ENCODE peak calls at places on chromosomes 5 and 9, in five cellular contexts. P is HCT116, X is K562, J is HepG2, T is GM12878. N is an unnamed sample.

GRCh38 chr5:10994088-10994986 is 233.3 kb upstream of the DAP start:
- DNase-seq in P (no peak), X (no peak), J (no peak), T (no peak), N (no peak)

GRCh38 chr5:619444-619843 is 7.3 kb downstream of the CEP72 start:
- DNase-seq in P (no peak), X (no peak), J (no peak), T (no peak), N (no peak)

GRCh38 chr5:133296624-133297023 is 244.8 kb downstream of the HSPA4 start:
- DNase-seq in P (no peak), X (no peak), J (no peak), T (no peak), N (no peak)

GRCh38 chr5:169717298-169717697 is 80.2 kb downstream of the DOCK2 start:
- DNase-seq in P (no peak), X (no peak), J (no peak), T (no peak), N (no peak)

GRCh38 chr5:60687927-60688720 is 11.8 kb downstream of the DEPDC1B start:
- DNase-seq in P (no peak), X (peak), J (peak), T (no peak), N (no peak)

GRCh38 chr5:128258387-128258786 is 174.8 kb downstream of the SLC12A2 start:
- DNase-seq in P (no peak), X (no peak), J (no peak), T (no peak), N (no peak)

GRCh38 chr5:170497311-170498038 is 6.3 kb upstream of the KCNIP1 start:
- DNase-seq in P (no peak), X (no peak), J (no peak), T (no peak), N (no peak)

GRCh38 chr5:1963941-1964451 is 81.3 kb upstream of the IRX4 start:
- DNase-seq in P (no peak), X (no peak), J (no peak), T (no peak), N (no peak)

GRCh38 chr5:159097461-159098284 is 2.0 kb downstream of the EBF1 start:
- DNase-seq in P (no peak), X (no peak), J (no peak), T (no peak), N (no peak)

DNA sequence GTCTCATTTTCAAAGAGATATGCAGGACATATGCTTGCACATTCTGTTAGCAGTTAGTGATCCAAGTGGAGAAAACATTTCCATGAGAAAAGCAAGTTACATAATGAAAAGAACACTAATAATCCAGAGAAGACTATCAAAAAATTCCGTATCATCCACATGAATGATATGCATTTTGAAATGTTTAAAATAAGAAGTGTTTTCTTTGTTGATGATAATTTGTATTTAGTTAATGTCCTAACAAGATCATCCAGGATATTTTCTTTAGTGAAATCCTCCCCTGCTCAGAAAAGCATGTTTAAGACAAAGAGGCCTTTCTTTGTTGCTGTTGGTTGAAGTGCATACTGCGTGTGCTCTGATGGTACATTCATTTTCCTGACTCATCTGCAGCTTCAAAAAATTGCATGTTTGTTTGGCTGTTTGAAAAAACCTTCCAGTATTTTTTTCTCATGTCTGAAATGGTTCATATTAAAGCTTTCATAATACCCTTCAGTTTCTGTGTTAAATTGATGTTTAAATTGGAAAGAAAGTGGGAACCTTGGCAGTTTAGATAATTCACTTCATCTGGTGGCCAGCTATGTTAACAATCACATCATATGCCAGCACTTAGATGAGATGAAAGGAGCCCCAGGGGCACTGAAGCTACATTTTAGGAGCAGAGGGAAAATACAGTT is 242.3 kb downstream of the CSNK1G3 start:
- DNase-seq in P (no peak), X (no peak), J (no peak), T (no peak), N (no peak)
- TF ChIP-seq SRF in P (no peak), X (no peak), J (no peak), T (no peak), N (no peak)

DNA sequence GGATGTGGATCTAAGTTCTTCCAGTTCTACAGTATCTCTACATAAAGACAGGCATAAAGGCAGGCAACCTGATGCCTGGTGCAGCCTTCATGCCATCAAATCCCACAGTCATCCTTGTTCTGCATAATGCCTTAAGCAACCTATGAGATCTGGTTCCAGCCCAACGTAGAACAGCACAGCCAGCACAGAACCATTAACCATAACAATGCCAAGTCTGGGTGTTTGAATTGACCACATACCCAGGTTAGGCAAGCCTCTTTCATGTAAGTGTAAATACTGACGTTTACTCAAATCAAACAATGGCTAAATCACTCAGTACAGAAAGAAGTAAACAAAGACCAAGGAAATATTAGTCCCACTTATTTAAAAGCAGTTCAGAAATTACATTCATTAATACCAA is 195.0 kb downstream of the ADAMTSL1 start:
- DNase-seq in P (no peak), X (no peak), J (peak), T (no peak), N (peak)
- TF ChIP-seq SRF in P (no peak), X (no peak), J (no peak), T (no peak), N (no peak)

GRCh38 chr5:32231241-32231640 is 57.1 kb upstream of the GOLPH3 start:
- DNase-seq in P (no peak), X (no peak), J (no peak), T (no peak), N (no peak)
- TF ChIP-seq SRF in P (no peak), X (no peak), J (no peak), T (no peak), N (no peak)

GRCh38 chr5:150026682-150027172 is 26.2 kb downstream of the HMGXB3 start:
- DNase-seq in P (no peak), X (peak), J (no peak), T (no peak), N (no peak)
- TF ChIP-seq SRF in P (no peak), X (no peak), J (no peak), T (no peak), N (no peak)

GRCh38 chr9:125460883-125461475 is 199.4 kb downstream of the GAPVD1 start:
- DNase-seq in P (no peak), X (no peak), J (no peak), T (no peak), N (no peak)
- TF ChIP-seq SRF in P (no peak), X (no peak), J (no peak), T (no peak), N (no peak)

GRCh38 chr9:95773061-95773433 is 102.4 kb upstream of the ERCC6L2 start:
- DNase-seq in P (no peak), X (no peak), J (no peak), T (no peak), N (no peak)
- TF ChIP-seq SRF in P (no peak), X (no peak), J (no peak), T (no peak), N (no peak)

DNA sequence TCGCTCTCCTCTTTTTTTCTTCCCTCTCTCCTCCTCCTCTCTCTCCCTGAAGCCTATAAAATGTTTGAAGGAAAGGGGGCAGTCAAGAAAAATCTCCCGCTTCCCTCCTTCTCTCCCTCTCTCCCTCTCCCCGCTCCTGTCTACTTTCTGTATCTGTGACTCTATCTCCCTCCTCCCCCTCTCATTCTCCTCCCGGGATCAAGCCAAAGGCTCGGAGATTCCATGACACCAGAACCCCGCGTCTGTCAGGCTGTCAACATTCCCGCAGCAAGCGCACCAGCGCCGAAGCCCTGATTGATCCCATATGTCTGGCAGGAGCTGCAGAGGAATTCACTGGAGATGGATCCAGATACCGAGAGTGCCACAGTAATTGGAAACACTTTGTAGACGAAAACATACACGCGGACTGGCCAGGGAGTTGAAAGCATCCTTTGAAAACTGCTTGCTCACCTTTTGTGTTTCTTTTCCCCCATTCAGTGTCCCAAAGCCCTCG is 268 bp upstream of the SVEP1 start:
- DNase-seq in P (no peak), X (no peak), J (no peak), T (no peak), N (no peak)
- TF ChIP-seq SRF in P (no peak), X (no peak), J (no peak), T (no peak), N (no peak)

DNA sequence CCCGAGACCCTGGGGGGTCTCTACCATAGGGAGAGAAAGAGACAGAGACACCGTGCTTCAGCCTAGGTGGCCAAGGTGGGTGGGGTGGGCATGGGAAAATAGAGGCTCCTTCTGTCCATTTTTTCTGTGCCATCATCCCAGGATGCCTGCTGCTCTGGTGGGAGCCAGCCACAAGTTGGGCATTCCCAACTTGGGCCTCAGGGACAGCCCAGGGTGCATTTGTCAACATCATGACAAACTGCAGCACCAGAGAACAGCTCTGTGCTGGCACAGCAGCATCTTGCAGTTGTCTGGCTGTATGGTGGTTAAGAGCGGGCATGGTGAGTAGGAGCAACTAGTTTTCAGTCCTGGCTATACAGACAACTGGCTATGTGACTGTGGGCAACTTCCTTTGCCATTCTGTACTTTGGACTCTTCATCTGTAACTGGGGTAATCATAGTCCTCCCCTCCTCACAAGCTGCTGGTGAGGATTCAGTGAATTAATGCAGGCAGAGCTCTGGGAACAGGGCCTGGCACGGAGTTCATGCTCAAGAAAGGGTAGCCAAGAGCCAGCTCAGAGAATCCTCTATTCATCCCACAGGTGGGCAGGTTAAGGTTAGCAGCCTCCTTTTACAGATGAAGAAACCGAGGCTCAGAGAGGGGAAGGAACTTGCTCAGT is 100.5 kb downstream of the RGS3 start:
- DNase-seq in P (no peak), X (no peak), J (no peak), T (no peak), N (no peak)
- TF ChIP-seq SRF in P (no peak), X (no peak), J (no peak), T (no peak), N (no peak)

GRCh38 chr5:92552206-92553160 is 1028.5 kb downstream of the NR2F1-AS1 start:
- DNase-seq in P (peak), X (no peak), J (peak), T (no peak), N (no peak)

GRCh38 chr5:92556747-92557146 is 1024.3 kb downstream of the NR2F1-AS1 start:
- DNase-seq in P (no peak), X (no peak), J (no peak), T (no peak), N (no peak)

GRCh38 chr5:92559331-92559730 is 1021.7 kb downstream of the NR2F1-AS1 start:
- DNase-seq in P (no peak), X (no peak), J (no peak), T (no peak), N (no peak)

GRCh38 chr5:92553326-92553725 is 1027.7 kb downstream of the NR2F1-AS1 start:
- DNase-seq in P (no peak), X (no peak), J (no peak), T (no peak), N (no peak)

DNA sequence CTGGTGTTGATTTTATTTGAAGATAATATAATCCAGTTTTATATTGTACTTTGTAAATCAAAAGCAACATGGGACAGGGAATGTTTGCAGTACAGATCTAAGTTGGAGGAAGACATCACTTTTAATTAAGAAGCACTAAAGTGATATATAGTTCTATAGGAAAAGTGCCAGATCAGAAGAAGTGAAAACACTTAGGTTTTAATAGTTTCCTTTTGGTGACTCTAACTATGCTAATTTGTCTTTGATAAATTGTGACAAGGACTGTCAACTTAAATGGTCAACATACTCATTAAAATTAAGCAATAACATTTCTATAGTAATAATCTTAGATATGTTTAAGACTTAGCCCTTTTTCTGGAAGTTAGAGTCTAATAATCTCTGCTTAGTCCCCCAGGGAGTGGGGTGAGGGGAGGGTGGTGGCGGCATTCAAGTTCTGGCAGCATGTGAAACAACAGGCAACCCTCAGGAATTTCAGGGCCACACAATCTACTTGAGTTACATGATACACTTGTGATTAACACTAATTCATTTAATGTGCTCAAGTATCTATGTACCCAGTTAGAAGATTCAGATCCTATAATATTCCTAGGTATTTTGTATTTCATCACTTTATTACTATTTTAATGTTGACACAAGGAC is 1026.5 kb downstream of the NR2F1-AS1 start:
- DNase-seq in P (no peak), X (no peak), J (no peak), T (no peak), N (no peak)
- TF ChIP-seq SRF in P (no peak), X (no peak), J (no peak), T (no peak), N (no peak)

GRCh38 chr9:4667681-4668080 is 1.4 kb upstream of the SPATA6L start:
- DNase-seq in P (no peak), X (no peak), J (no peak), T (no peak), N (no peak)
- TF ChIP-seq SRF in P (no peak), X (no peak), J (no peak), T (no peak), N (no peak)

N was measured in H1.